ENCODE peak calls at places on chromosomes 2 and 18, in eight cellular contexts. X is HCT116, M is GM23338, G is GM12878, T is HepG2, D is K562, L is Panc1, A is SK-N-SH. N is an unnamed sample.

GRCh38 chr2:98253461-98254073 is 92.7 kb upstream of the CNGA3 start:
- DNase-seq in D (no peak), G (no peak), T (no peak), A (no peak), L (no peak), M (no peak), X (no peak), N (no peak)

GRCh38 chr2:81542119-81542518 is 1237.6 kb upstream of the LRRTM1 start:
- DNase-seq in A (no peak), L (no peak), X (no peak), T (no peak), G (no peak), M (no peak), D (no peak), N (no peak)

GRCh38 chr18:10419420-10420103 is 34.9 kb upstream of the APCDD1 start:
- DNase-seq in L (no peak), M (no peak), A (no peak), G (no peak), X (no peak), D (no peak), T (no peak), N (no peak)

GRCh38 chr2:86016581-86016980 is 89.1 kb downstream of the POLR1A start:
- DNase-seq in X (no peak), G (no peak), D (no peak), T (no peak), A (no peak), M (no peak), L (no peak), N (no peak)

GRCh38 chr2:239693761-239694415 is 293.1 kb upstream of the HDAC4 start:
- DNase-seq in T (no peak), A (no peak), G (no peak), X (no peak), L (no peak), D (no peak), M (no peak), N (no peak)

GRCh38 chr2:102848366-102848839 is 86.6 kb downstream of the TMEM182 start:
- DNase-seq in G (no peak), M (peak), X (no peak), T (peak), D (peak), L (no peak), A (peak), N (peak)

GRCh38 chr2:180472133-180472532 is 465.0 kb upstream of the CWC22 start:
- DNase-seq in D (no peak), X (no peak), L (no peak), G (no peak), T (no peak), M (no peak), A (no peak), N (no peak)

GRCh38 chr2:101341901-101342624 is 33.6 kb upstream of the RNF149 start:
- DNase-seq in G (no peak), T (peak), M (peak), X (peak), A (peak), L (peak), D (peak), N (peak)

GRCh38 chr2:166727105-166727504 is 161.2 kb upstream of the XIRP2 start:
- DNase-seq in A (no peak), T (no peak), G (peak), X (no peak), D (no peak), L (no peak), M (no peak), N (no peak)

GRCh38 chr2:186125156-186125555 is 360.9 kb upstream of the ZC3H15 start:
- DNase-seq in L (no peak), M (peak), D (no peak), X (no peak), T (no peak), A (no peak), G (no peak), N (no peak)

GRCh38 chr2:74690571-74690970 is 36.5 kb downstream of the SEMA4F start:
- DNase-seq in A (peak), L (peak), T (peak), D (peak), X (peak), M (peak), G (peak), N (peak)

GRCh38 chr2:6741229-6741628 is 124.5 kb downstream of the CMPK2 start:
- DNase-seq in M (peak), A (no peak), T (no peak), L (no peak), D (no peak), G (no peak), X (no peak), N (no peak)

GRCh38 chr2:166784296-166784946 is 103.9 kb upstream of the XIRP2 start:
- DNase-seq in A (no peak), G (no peak), T (peak), D (no peak), X (no peak), L (no peak), M (no peak), N (no peak)

GRCh38 chr2:223632826-223633225 is 30.7 kb upstream of the SCG2 start:
- DNase-seq in X (no peak), T (peak), L (no peak), M (no peak), A (no peak), D (no peak), G (no peak), N (no peak)

GRCh38 chr2:233062946-233063268 is 2.8 kb downstream of the INPP5D start:
- DNase-seq in L (no peak), G (no peak), A (no peak), T (no peak), X (no peak), M (no peak), D (no peak), N (no peak)

DNA sequence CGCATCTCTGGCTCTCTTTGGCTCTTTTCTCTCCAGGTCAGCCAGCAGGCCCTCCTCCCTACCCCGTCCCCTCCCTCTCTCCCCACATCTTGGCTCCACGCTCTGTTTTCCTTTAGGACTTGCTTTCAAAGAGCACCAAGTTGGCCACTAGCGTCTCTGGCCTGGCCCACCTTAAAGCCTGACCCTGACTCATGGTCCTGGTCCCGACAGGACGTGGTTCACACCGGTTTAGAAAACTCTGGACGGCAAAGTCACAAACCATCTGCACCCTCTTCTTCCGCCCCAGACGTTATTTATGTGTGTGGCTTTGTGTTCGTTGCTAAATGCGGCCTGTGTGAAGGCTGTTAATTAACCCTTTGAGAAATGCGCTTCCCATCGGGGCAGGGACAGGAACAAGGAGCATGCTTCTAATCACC is 169.0 kb upstream of the HAAO start:
- DNase-seq in L (no peak), A (no peak), M (peak), D (no peak), G (no peak), X (no peak), T (no peak), N (peak)
- TF ChIP-seq POLR2AphosphoS5 in L (no peak), A (no peak), M (no peak), D (no peak), G (no peak), X (no peak), T (no peak), N (peak)

GRCh38 chr18:57989536-57989935 is 54.5 kb upstream of the NEDD4L start:
- DNase-seq in X (no peak), T (no peak), D (no peak), L (no peak), A (no peak), G (no peak), M (no peak), N (no peak)
- H3K27ac ChIP-seq in X (no peak), T (no peak), D (no peak), L (no peak), A (no peak), G (no peak), M (no peak), N (no peak)

GRCh38 chr18:55996726-55997125 is 408.7 kb upstream of the TCF4 start:
- DNase-seq in A (no peak), D (no peak), G (no peak), X (no peak), T (no peak), M (no peak), L (no peak), N (no peak)
- TF ChIP-seq REST in A (no peak), D (no peak), G (no peak), X (no peak), T (no peak), M (no peak), L (no peak), N (no peak)

GRCh38 chr2:71721362-71721665 is 268.0 kb downstream of the DYSF start:
- DNase-seq in G (no peak), M (no peak), X (no peak), A (no peak), D (no peak), L (no peak), T (no peak), N (no peak)
- TF ChIP-seq POLR2AphosphoS5 in G (no peak), M (no peak), X (no peak), A (no peak), D (no peak), L (no peak), T (no peak), N (no peak)

GRCh38 chr2:207513577-207514257 is 16.0 kb upstream of the CREB1 start:
- DNase-seq in T (no peak), X (no peak), L (peak), D (no peak), M (no peak), G (no peak), A (no peak), N (no peak)
- H3K27ac ChIP-seq in T (no peak), X (no peak), L (no peak), D (no peak), M (no peak), G (no peak), A (peak), N (peak)

GRCh38 chr18:55407774-55408535 is 180.0 kb downstream of the TCF4 start:
- DNase-seq in G (no peak), X (no peak), D (no peak), L (no peak), T (no peak), A (no peak), M (no peak), N (no peak)

GRCh38 chr18:55404811-55405654 is 183.0 kb downstream of the TCF4 start:
- DNase-seq in T (no peak), D (no peak), L (no peak), M (no peak), G (no peak), X (no peak), A (no peak), N (no peak)

GRCh38 chr18:55405655-55406373 is 182.2 kb downstream of the TCF4 start:
- DNase-seq in L (no peak), G (no peak), T (no peak), X (no peak), D (peak), M (no peak), A (peak), N (no peak)

GRCh38 chr18:55406374-55407045 is 181.5 kb downstream of the TCF4 start:
- DNase-seq in L (no peak), G (no peak), D (no peak), M (no peak), A (no peak), T (no peak), X (no peak), N (no peak)

DNA sequence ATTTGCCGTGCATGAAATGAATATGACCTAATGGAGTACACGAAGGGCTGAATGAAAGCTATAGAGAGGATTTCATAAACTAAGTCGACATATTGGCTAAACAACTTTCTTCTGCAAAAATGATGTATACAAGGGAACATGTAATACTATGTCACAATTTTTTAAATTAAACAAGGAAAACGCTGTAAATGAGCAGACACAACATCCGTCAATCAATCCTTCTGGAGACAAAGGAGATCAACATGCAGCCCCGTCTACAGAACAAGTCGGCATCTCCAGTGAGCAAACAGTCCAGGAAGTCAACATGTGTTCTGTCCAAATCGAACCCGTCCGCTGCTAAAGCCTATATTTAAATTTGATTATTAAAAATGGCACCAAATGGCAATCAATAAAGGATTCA is 180.8 kb downstream of the TCF4 start:
- DNase-seq in T (no peak), M (no peak), D (no peak), G (no peak), X (no peak), L (no peak), A (no peak), N (no peak)
- TF ChIP-seq REST in T (no peak), M (no peak), D (no peak), G (no peak), X (no peak), L (no peak), A (no peak), N (no peak)

DNA sequence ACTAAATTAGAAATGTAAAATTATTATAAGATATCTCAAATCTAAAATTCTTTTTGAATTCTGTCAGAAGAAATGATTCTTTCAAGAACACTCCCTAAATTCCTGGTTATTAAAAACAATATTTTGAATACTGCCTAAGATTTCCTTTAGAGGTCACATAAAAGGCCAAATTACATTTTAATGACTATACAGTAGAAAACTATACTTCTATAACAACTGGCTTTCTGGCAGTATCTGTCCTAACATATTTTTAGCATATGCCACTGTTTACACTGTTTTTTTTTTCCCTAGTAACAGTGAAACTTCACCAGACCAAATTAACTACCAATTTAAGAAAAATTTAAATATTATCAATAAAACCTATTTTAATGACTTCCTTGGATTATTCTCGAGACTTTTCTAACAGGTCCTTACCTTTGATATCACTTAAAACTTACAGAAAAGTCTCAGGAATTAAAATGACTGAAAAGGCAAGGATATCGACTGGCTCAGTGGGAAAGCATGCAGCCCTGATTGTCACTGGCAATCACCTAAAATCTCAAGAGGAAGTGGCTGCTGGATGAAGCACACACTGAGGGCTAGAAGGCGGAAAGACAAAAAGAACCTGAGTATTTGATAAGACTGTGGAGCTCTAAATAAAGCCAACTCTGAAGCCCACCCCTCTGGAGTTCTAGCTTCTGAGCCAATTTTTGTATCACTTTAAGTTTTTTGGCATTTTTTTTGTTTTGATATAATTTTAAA is 59.6 kb downstream of the SPIRE1 start:
- DNase-seq in G (no peak), X (no peak), L (no peak), M (peak), D (no peak), T (no peak), A (no peak), N (no peak)
- TF ChIP-seq POLR2AphosphoS5 in G (no peak), X (no peak), L (no peak), M (no peak), D (no peak), T (no peak), A (no peak), N (no peak)

GRCh38 chr18:68418226-68418868 is 296.6 kb downstream of the TMX3 start:
- DNase-seq in T (no peak), D (no peak), M (no peak), A (no peak), L (no peak), X (no peak), G (no peak), N (no peak)
- H3K27ac ChIP-seq in T (no peak), D (no peak), M (no peak), A (no peak), L (no peak), X (no peak), G (no peak), N (no peak)

GRCh38 chr2:82839046-82839445 is 1620.0 kb downstream of the SUCLG1 start:
- DNase-seq in X (no peak), T (no peak), A (no peak), M (no peak), L (no peak), G (no peak), D (no peak), N (no peak)

GRCh38 chr2:82834893-82835292 is 1624.2 kb downstream of the SUCLG1 start:
- DNase-seq in A (no peak), T (no peak), L (no peak), X (no peak), M (no peak), D (no peak), G (no peak), N (no peak)

GRCh38 chr2:82837588-82838304 is 1621.3 kb downstream of the SUCLG1 start:
- DNase-seq in A (no peak), M (no peak), X (peak), T (no peak), L (peak), D (no peak), G (no peak), N (peak)
- TF ChIP-seq REST in A (no peak), M (no peak), X (no peak), T (no peak), L (no peak), D (no peak), G (no peak), N (no peak)

DNA sequence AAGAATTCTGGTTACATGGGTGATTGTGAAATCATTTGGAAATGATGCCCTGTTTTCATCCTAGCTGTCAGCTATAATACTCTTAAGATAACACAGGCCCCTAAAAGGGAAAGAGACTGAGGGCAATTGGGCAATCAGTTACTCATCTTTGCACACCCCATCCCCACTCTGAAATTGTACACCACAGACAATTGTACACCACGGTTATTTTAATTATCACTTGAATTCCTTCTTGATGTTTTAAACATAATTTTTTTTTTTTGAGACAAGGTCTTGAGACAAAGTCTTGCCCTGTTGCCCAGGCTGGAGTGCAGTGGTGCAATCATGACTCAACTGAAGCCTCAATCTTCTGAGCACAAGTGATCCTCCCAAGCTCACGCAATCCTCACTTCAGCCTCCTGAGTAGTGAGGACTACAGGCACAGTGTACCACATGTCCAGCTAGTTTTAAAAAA is 862.4 kb upstream of the ACVR2A start:
- DNase-seq in M (no peak), X (no peak), D (no peak), T (no peak), L (no peak), A (no peak), G (no peak), N (no peak)
- TF ChIP-seq POLR2AphosphoS5 in M (no peak), X (no peak), D (no peak), T (no peak), L (no peak), A (peak), G (no peak), N (no peak)